ENCODE peak calls at places on chromosomes 7 and 10, in five cellular contexts. One of them, this sample, is unnamed.

GRCh38 chr7:54969190-54969967 is 49.4 kb upstream of the EGFR start:
- DNase-seq in endothelial cell of umbilical vein: no peak
- DNase-seq in right cardiac atrium: no peak
- DNase-seq in fibroblast of lung: no peak
- DNase-seq in CD8-positive, alpha-beta T cell: no peak
- DNase-seq in this sample: no peak

GRCh38 chr7:77328669-77329068 is 87.5 kb downstream of the GSAP start:
- DNase-seq in endothelial cell of umbilical vein: peak; percentile 58
- DNase-seq in right cardiac atrium: no peak
- DNase-seq in fibroblast of lung: peak; percentile 68
- DNase-seq in CD8-positive, alpha-beta T cell: no peak
- DNase-seq in this sample: no peak

GRCh38 chr10:98172073-98172472 is 37.6 kb downstream of the R3HCC1L start:
- DNase-seq in endothelial cell of umbilical vein: no peak
- DNase-seq in right cardiac atrium: peak; percentile 40
- DNase-seq in fibroblast of lung: peak; percentile 19
- DNase-seq in CD8-positive, alpha-beta T cell: no peak
- DNase-seq in this sample: no peak

GRCh38 chr7:111741811-111742240 is 179.5 kb upstream of the IMMP2L start:
- DNase-seq in endothelial cell of umbilical vein: peak; percentile 69
- DNase-seq in right cardiac atrium: peak; percentile 62
- DNase-seq in fibroblast of lung: peak; percentile 78
- DNase-seq in CD8-positive, alpha-beta T cell: no peak
- DNase-seq in this sample: no peak

GRCh38 chr7:1041471-1042160 is 2.7 kb upstream of the GPR146 start:
- DNase-seq in endothelial cell of umbilical vein: no peak
- DNase-seq in right cardiac atrium: peak; percentile 63
- DNase-seq in fibroblast of lung: no peak
- DNase-seq in CD8-positive, alpha-beta T cell: no peak
- DNase-seq in this sample: no peak

GRCh38 chr7:98213874-98214810 is 2.9 kb downstream of the BHLHA15 start:
- DNase-seq in endothelial cell of umbilical vein: no peak
- DNase-seq in right cardiac atrium: peak; percentile 56
- DNase-seq in fibroblast of lung: no peak
- DNase-seq in CD8-positive, alpha-beta T cell: no peak
- DNase-seq in this sample: peak; percentile 59

GRCh38 chr10:63525021-63525420 is 3.8 kb downstream of the REEP3 start:
- DNase-seq in endothelial cell of umbilical vein: no peak
- DNase-seq in right cardiac atrium: no peak
- DNase-seq in fibroblast of lung: no peak
- DNase-seq in CD8-positive, alpha-beta T cell: no peak
- DNase-seq in this sample: no peak

GRCh38 chr10:84262190-84262956 is 17.5 kb downstream of the RGR start:
- DNase-seq in endothelial cell of umbilical vein: no peak
- DNase-seq in right cardiac atrium: no peak
- DNase-seq in fibroblast of lung: no peak
- DNase-seq in CD8-positive, alpha-beta T cell: no peak
- DNase-seq in this sample: no peak

GRCh38 chr7:47088329-47089067 is 493.4 kb downstream of the TNS3 start:
- DNase-seq in endothelial cell of umbilical vein: peak; percentile 65
- DNase-seq in right cardiac atrium: peak; percentile 79
- DNase-seq in fibroblast of lung: peak; percentile 71
- DNase-seq in CD8-positive, alpha-beta T cell: no peak
- DNase-seq in this sample: peak; percentile 71

GRCh38 chr10:110442746-110443145 is 55.0 kb upstream of the DUSP5 start:
- DNase-seq in endothelial cell of umbilical vein: no peak
- DNase-seq in right cardiac atrium: no peak
- DNase-seq in fibroblast of lung: no peak
- DNase-seq in CD8-positive, alpha-beta T cell: no peak
- DNase-seq in this sample: peak; percentile 30

GRCh38 chr7:482521-483083 is 37.0 kb downstream of the PDGFA start:
- DNase-seq in endothelial cell of umbilical vein: no peak
- DNase-seq in right cardiac atrium: no peak
- DNase-seq in fibroblast of lung: no peak
- DNase-seq in CD8-positive, alpha-beta T cell: no peak
- DNase-seq in this sample: no peak

GRCh38 chr7:47772492-47772891 is 175.8 kb downstream of the PKD1L1 start:
- DNase-seq in endothelial cell of umbilical vein: no peak
- DNase-seq in right cardiac atrium: no peak
- DNase-seq in fibroblast of lung: no peak
- DNase-seq in CD8-positive, alpha-beta T cell: no peak
- DNase-seq in this sample: no peak

GRCh38 chr7:7274782-7275181 is 92.4 kb downstream of the C1GALT1 start:
- DNase-seq in endothelial cell of umbilical vein: no peak
- DNase-seq in right cardiac atrium: no peak
- DNase-seq in fibroblast of lung: peak; percentile 52
- DNase-seq in CD8-positive, alpha-beta T cell: no peak
- DNase-seq in this sample: no peak

GRCh38 chr10:123624086-123624485 is 42.1 kb upstream of the GPR26 start:
- DNase-seq in endothelial cell of umbilical vein: no peak
- DNase-seq in right cardiac atrium: no peak
- DNase-seq in fibroblast of lung: no peak
- DNase-seq in CD8-positive, alpha-beta T cell: no peak
- DNase-seq in this sample: no peak

GRCh38 chr7:6057316-6058128 is 26.3 kb downstream of the ANKRD61 start:
- DNase-seq in endothelial cell of umbilical vein: no peak
- DNase-seq in right cardiac atrium: no peak
- DNase-seq in fibroblast of lung: no peak
- DNase-seq in CD8-positive, alpha-beta T cell: no peak
- DNase-seq in this sample: no peak

GRCh38 chr7:3393862-3394261 is 92.8 kb downstream of the SDK1 start:
- DNase-seq in endothelial cell of umbilical vein: peak; percentile 8
- DNase-seq in right cardiac atrium: no peak
- DNase-seq in fibroblast of lung: no peak
- DNase-seq in CD8-positive, alpha-beta T cell: no peak
- DNase-seq in this sample: no peak

GRCh38 chr7:118802726-118803125 is 578.2 kb downstream of the ANKRD7 start:
- DNase-seq in endothelial cell of umbilical vein: no peak
- DNase-seq in right cardiac atrium: no peak
- DNase-seq in fibroblast of lung: no peak
- DNase-seq in CD8-positive, alpha-beta T cell: no peak
- DNase-seq in this sample: no peak

GRCh38 chr10:26755443-26755903 is 58.0 kb downstream of the PDSS1 start:
- DNase-seq in endothelial cell of umbilical vein: peak; percentile 43
- DNase-seq in right cardiac atrium: no peak
- DNase-seq in fibroblast of lung: peak; percentile 21
- DNase-seq in CD8-positive, alpha-beta T cell: no peak
- DNase-seq in this sample: no peak

GRCh38 chr10:133481657-133482056 is 27.9 kb downstream of the SCART1 start:
- DNase-seq in endothelial cell of umbilical vein: no peak
- DNase-seq in right cardiac atrium: no peak
- DNase-seq in fibroblast of lung: no peak
- DNase-seq in CD8-positive, alpha-beta T cell: no peak
- DNase-seq in this sample: no peak

GRCh38 chr10:30840386-30841074 is 191.1 kb downstream of the ZNF438 start:
- DNase-seq in endothelial cell of umbilical vein: no peak
- DNase-seq in right cardiac atrium: no peak
- DNase-seq in fibroblast of lung: peak; percentile 73
- DNase-seq in CD8-positive, alpha-beta T cell: no peak
- DNase-seq in this sample: no peak

GRCh38 chr7:587769-588168 is 68.1 kb upstream of the PDGFA start:
- DNase-seq in endothelial cell of umbilical vein: no peak
- DNase-seq in right cardiac atrium: peak; percentile 74
- DNase-seq in fibroblast of lung: peak; percentile 11
- DNase-seq in CD8-positive, alpha-beta T cell: no peak
- DNase-seq in this sample: no peak

GRCh38 chr7:42014625-42015412 is 222.2 kb downstream of the GLI3 start:
- DNase-seq in endothelial cell of umbilical vein: peak; percentile 42
- DNase-seq in right cardiac atrium: no peak
- DNase-seq in fibroblast of lung: peak; percentile 68
- DNase-seq in CD8-positive, alpha-beta T cell: no peak
- DNase-seq in this sample: no peak

GRCh38 chr7:101597941-101598340 is 31.2 kb downstream of the MYL10 start:
- DNase-seq in endothelial cell of umbilical vein: no peak
- DNase-seq in right cardiac atrium: no peak
- DNase-seq in fibroblast of lung: no peak
- DNase-seq in CD8-positive, alpha-beta T cell: no peak
- DNase-seq in this sample: no peak

GRCh38 chr10:67808706-67809105 is 29.3 kb downstream of the DNAJC12 start:
- DNase-seq in endothelial cell of umbilical vein: no peak
- DNase-seq in right cardiac atrium: no peak
- DNase-seq in fibroblast of lung: no peak
- DNase-seq in CD8-positive, alpha-beta T cell: no peak
- DNase-seq in this sample: no peak

GRCh38 chr7:157557263-157557662 is 220.5 kb downstream of the DNAJB6 start:
- DNase-seq in endothelial cell of umbilical vein: no peak
- DNase-seq in right cardiac atrium: peak; percentile 3
- DNase-seq in fibroblast of lung: no peak
- DNase-seq in CD8-positive, alpha-beta T cell: no peak
- DNase-seq in this sample: peak; percentile 7

GRCh38 chr10:31320179-31320597 is 1.2 kb downstream of the ZEB1 start:
- DNase-seq in endothelial cell of umbilical vein: no peak
- DNase-seq in right cardiac atrium: peak; percentile 77
- DNase-seq in fibroblast of lung: peak; percentile 66
- DNase-seq in CD8-positive, alpha-beta T cell: peak; percentile 15
- DNase-seq in this sample: peak; percentile 70

GRCh38 chr10:351770-352318 is 216.6 kb downstream of the ZMYND11 start:
- DNase-seq in endothelial cell of umbilical vein: no peak
- DNase-seq in right cardiac atrium: no peak
- DNase-seq in fibroblast of lung: no peak
- DNase-seq in CD8-positive, alpha-beta T cell: no peak
- DNase-seq in this sample: peak; percentile 61

GRCh38 chr10:35843524-35844171 is 201.6 kb upstream of the FZD8 start:
- DNase-seq in endothelial cell of umbilical vein: peak; percentile 94
- DNase-seq in right cardiac atrium: peak; percentile 66
- DNase-seq in fibroblast of lung: no peak
- DNase-seq in CD8-positive, alpha-beta T cell: no peak
- DNase-seq in this sample: no peak

DNA sequence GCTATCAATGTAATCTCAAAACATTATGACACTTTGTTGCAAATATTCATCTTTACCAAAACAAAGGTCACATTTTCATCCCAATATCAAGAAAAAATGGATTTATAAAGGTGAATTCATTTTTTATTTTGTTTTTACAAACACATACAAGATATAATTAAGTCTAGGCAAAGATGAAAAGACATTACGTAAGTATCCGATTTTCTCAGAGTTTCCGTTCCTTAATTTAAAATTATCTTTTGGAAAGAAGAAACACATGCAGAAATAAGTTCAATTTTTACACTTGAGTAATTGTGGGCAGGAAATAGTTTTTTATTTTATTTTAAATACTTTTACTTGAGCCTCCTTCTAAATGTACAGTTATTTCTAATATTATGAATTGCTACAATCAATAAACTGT is 24.6 kb downstream of the RTKN2 start:
- DNase-seq in endothelial cell of umbilical vein: no peak
- DNase-seq in right cardiac atrium: no peak
- DNase-seq in fibroblast of lung: no peak
- DNase-seq in CD8-positive, alpha-beta T cell: no peak
- DNase-seq in this sample: no peak
- H3K4me3 ChIP-seq in endothelial cell of umbilical vein: no peak overlapping the region
- H3K4me3 ChIP-seq in right cardiac atrium: no peak overlapping the region
- H3K4me3 ChIP-seq in fibroblast of lung: peak overlapping the region; percentile 57
- H3K4me3 ChIP-seq in CD8-positive, alpha-beta T cell: no peak overlapping the region
- H3K4me3 ChIP-seq in this sample: peak overlapping the region; percentile 27

DNA sequence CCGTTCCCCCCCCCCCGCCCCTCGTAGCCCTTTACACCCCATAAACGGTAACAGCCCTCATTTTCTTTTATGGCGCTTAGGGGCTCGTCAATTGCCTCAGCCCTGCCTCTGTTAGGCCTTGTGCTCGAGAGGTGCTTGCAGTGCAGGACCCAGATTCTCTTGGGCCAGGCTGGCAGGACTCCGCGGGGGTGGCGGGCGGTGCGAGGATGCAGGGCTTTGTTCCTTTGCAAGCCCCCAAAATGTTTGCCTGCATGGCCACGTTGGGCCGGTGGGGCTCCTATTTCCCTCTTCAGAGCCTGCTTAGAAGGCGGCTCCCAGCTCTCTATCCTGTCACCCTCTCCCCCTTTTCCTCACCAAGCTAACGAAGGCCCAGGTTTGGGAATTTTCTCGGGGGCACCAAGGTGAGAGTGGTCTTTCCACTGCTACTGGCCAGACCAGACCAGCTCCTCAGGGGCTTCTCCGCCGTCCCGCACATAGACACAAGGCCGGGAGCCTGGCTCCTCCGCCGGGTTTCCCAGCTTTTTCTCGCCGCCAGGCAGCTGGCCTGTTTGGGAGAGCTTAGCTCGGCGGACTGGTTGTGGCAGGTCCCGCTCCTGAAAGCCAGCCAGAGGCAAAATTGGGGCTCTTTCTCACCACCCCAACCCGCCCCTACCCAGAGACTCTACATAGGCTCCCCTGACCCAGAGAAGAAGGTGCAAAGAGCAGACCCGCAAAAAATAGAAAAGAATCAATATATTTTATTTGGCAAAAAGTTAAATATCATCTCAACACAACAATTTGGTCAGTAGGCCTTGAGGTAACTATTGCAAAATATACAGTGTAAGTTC is 3.4 kb downstream of the HOXA9 start:
- DNase-seq in endothelial cell of umbilical vein: no peak
- DNase-seq in right cardiac atrium: peak; percentile 61
- DNase-seq in fibroblast of lung: no peak
- DNase-seq in CD8-positive, alpha-beta T cell: no peak
- DNase-seq in this sample: peak; percentile 59
- H3K27ac ChIP-seq in endothelial cell of umbilical vein: peak overlapping the region; percentile 57
- H3K27ac ChIP-seq in right cardiac atrium: no peak overlapping the region
- H3K27ac ChIP-seq in fibroblast of lung: no peak overlapping the region
- H3K27ac ChIP-seq in CD8-positive, alpha-beta T cell: no peak overlapping the region
- H3K27ac ChIP-seq in this sample: no peak overlapping the region

GRCh38 chr7:25624001-25624400 is 395.7 kb upstream of the NPVF start:
- DNase-seq in endothelial cell of umbilical vein: no peak
- DNase-seq in right cardiac atrium: no peak
- DNase-seq in fibroblast of lung: no peak
- DNase-seq in CD8-positive, alpha-beta T cell: no peak
- DNase-seq in this sample: no peak

GRCh38 chr7:25622716-25623115 is 394.4 kb upstream of the NPVF start:
- DNase-seq in endothelial cell of umbilical vein: no peak
- DNase-seq in right cardiac atrium: no peak
- DNase-seq in fibroblast of lung: no peak
- DNase-seq in CD8-positive, alpha-beta T cell: no peak
- DNase-seq in this sample: no peak

GRCh38 chr7:25621993-25622392 is 393.7 kb upstream of the NPVF start:
- DNase-seq in endothelial cell of umbilical vein: no peak
- DNase-seq in right cardiac atrium: no peak
- DNase-seq in fibroblast of lung: no peak
- DNase-seq in CD8-positive, alpha-beta T cell: no peak
- DNase-seq in this sample: no peak

GRCh38 chr7:25617219-25617618 is 388.9 kb upstream of the NPVF start:
- DNase-seq in endothelial cell of umbilical vein: no peak
- DNase-seq in right cardiac atrium: no peak
- DNase-seq in fibroblast of lung: no peak
- DNase-seq in CD8-positive, alpha-beta T cell: no peak
- DNase-seq in this sample: no peak

GRCh38 chr7:25619963-25620799 is 391.9 kb upstream of the NPVF start:
- DNase-seq in endothelial cell of umbilical vein: no peak
- DNase-seq in right cardiac atrium: peak; percentile 61
- DNase-seq in fibroblast of lung: peak; percentile 9
- DNase-seq in CD8-positive, alpha-beta T cell: no peak
- DNase-seq in this sample: no peak
- H3K4me3 ChIP-seq in endothelial cell of umbilical vein: no peak overlapping the region
- H3K4me3 ChIP-seq in right cardiac atrium: no peak overlapping the region
- H3K4me3 ChIP-seq in fibroblast of lung: no peak overlapping the region
- H3K4me3 ChIP-seq in CD8-positive, alpha-beta T cell: peak overlapping the region; percentile 20
- H3K4me3 ChIP-seq in this sample: peak overlapping the region; percentile 19

DNA sequence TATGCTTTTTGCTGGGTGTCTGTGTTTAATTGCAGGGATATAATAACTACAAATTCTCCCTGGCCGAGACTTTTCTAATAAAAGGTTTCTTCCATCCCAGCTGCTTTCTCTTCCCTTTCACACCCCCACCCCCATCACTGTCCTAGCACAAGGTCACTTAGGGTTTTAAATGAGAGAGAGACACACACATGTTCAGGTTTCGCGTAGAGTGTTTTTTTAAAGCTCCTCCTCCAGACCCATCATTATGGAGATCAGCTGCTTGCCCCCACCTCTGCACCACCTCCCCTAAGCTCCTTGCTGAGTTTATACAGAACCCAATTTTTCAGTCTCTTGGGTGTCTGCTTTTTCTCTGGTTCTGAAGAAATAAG is 18.6 kb downstream of the LRMDA start:
- DNase-seq in endothelial cell of umbilical vein: no peak
- DNase-seq in right cardiac atrium: no peak
- DNase-seq in fibroblast of lung: no peak
- DNase-seq in CD8-positive, alpha-beta T cell: no peak
- DNase-seq in this sample: no peak
- H3K27ac ChIP-seq in endothelial cell of umbilical vein: no peak overlapping the region
- H3K27ac ChIP-seq in right cardiac atrium: no peak overlapping the region
- H3K27ac ChIP-seq in fibroblast of lung: no peak overlapping the region
- H3K27ac ChIP-seq in CD8-positive, alpha-beta T cell: no peak overlapping the region
- H3K27ac ChIP-seq in this sample: no peak overlapping the region